ENCODE peak calls at places on chromosomes 5 and 9, in six cellular contexts. B is kidney epithelial cell, X is choroid plexus epithelial cell, E is upper lobe of left lung, C is body of pancreas, T is endodermal cell. P is an unnamed sample.
A peak's percentile ranks its signal among the peaks of the same experiment; 100 is the strongest.

GRCh38 chr9:4137234-4137633 is 162.6 kb downstream of the GLIS3 start:
- DNase-seq in X (peak; percentile 97), B (peak; percentile 95), E (no peak), T (no peak), C (peak; percentile 30), P (no peak)

GRCh38 chr9:130868230-130868629 is 28.4 kb downstream of the QRFP start:
- DNase-seq in T (no peak), X (no peak), E (no peak), B (no peak), C (no peak), P (no peak)

GRCh38 chr9:89154651-89155336 is 23.8 kb downstream of the SHC3 start:
- DNase-seq in B (peak; percentile 79), C (no peak), X (peak; percentile 83), T (no peak), E (no peak), P (no peak)

GRCh38 chr9:114431003-114431402 is 43.2 kb upstream of the AKNA start:
- DNase-seq in E (no peak), T (no peak), C (no peak), B (no peak), X (no peak), P (no peak)

GRCh38 chr9:87687207-87687606 is 38.7 kb upstream of the CTSL start:
- DNase-seq in X (no peak), B (no peak), T (no peak), E (no peak), C (no peak), P (no peak)

GRCh38 chr9:3931996-3932906 is 367.6 kb downstream of the GLIS3 start:
- DNase-seq in E (no peak), B (no peak), X (peak; percentile 40), C (no peak), T (no peak), P (no peak)

GRCh38 chr9:83424831-83425230 is 113.4 kb downstream of the FRMD3 start:
- DNase-seq in X (no peak), E (no peak), C (no peak), T (no peak), B (no peak), P (no peak)

GRCh38 chr5:109876941-109877669 is 187.4 kb downstream of the MAN2A1 start:
- DNase-seq in C (no peak), T (peak; percentile 55), B (no peak), E (no peak), X (peak; percentile 13), P (no peak)

GRCh38 chr5:43428034-43428712 is 16.0 kb upstream of the CCL28 start:
- DNase-seq in B (peak; percentile 72), C (peak; percentile 18), T (no peak), X (peak; percentile 28), E (no peak), P (no peak)

GRCh38 chr5:108858959-108859358 is 111.3 kb downstream of the FER start:
- DNase-seq in B (no peak), X (peak; percentile 48), C (no peak), T (no peak), E (no peak), P (no peak)

GRCh38 chr9:127783111-127783621 is 2.7 kb upstream of the CDK9 start:
- DNase-seq in T (no peak), B (no peak), C (peak; percentile 69), X (no peak), E (peak; percentile 75), P (no peak)

GRCh38 chr9:91930475-91930874 is 19.6 kb downstream of the ROR2 start:
- DNase-seq in T (no peak), C (no peak), X (peak; percentile 54), E (no peak), B (no peak), P (no peak)

GRCh38 chr9:5195450-5195849 is 10.0 kb upstream of the INSL6 start:
- DNase-seq in C (no peak), T (no peak), X (no peak), B (no peak), E (no peak), P (no peak)
- TF ChIP-seq CTCF in C (no peak), T (no peak), X (no peak), B (no peak), E (no peak), P (no peak)

DNA sequence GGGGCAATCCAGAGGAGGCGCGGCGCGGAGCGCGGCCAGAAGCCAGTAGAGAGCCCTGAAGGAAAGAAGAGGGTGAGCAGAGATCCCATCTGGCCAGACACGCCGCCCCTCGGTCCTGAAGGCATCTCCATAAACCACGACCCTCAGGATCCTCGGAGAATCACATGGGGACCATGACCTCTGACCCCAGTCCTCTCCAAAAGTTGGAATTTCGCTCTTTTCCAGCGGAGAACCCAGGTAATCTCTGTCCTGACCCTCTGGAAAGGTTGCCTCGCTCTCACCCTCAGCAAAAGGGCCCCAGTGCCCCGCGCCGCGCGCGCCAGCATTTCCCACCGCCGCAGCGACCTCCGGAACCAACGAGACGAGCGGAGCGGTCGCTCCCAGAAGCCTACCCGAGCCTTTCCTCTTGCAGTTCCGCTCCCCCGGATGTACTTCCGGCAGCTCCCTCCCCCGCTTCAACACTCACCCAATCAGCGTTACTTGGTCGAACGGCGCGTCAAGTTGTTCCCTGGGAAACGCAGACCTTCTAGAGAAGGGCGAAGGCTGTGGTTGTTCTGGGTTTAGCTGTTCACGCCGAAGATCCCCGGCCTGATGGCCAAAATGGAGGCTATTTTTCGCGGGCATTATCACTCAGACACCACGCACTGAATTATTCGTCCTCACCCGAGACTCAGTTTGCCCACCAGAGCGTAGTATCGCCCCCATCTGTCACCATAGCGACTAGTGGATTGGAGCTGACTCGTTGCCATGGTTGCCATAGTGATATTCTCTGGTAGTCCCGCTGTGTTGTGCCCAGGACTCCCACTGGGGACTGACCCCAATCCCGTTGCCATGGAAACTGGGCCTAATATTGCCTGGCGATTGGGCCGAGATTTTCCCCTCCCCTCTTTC is at the start of gene STOML2:
- DNase-seq in C (peak; percentile 97), B (peak; percentile 89), E (peak; percentile 96), T (peak; percentile 97), X (peak; percentile 99), P (peak; percentile 98)
- TF ChIP-seq CTCF in C (no peak), B (no peak), E (no peak), T (no peak), X (peak; percentile 7), P (no peak)

GRCh38 chr5:158288258-158288657 is 429.3 kb upstream of the CLINT1 start:
- DNase-seq in B (no peak), E (no peak), X (peak; percentile 7), T (no peak), C (no peak), P (no peak)
- TF ChIP-seq CTCF in B (no peak), E (no peak), X (no peak), T (no peak), C (no peak), P (no peak)

DNA sequence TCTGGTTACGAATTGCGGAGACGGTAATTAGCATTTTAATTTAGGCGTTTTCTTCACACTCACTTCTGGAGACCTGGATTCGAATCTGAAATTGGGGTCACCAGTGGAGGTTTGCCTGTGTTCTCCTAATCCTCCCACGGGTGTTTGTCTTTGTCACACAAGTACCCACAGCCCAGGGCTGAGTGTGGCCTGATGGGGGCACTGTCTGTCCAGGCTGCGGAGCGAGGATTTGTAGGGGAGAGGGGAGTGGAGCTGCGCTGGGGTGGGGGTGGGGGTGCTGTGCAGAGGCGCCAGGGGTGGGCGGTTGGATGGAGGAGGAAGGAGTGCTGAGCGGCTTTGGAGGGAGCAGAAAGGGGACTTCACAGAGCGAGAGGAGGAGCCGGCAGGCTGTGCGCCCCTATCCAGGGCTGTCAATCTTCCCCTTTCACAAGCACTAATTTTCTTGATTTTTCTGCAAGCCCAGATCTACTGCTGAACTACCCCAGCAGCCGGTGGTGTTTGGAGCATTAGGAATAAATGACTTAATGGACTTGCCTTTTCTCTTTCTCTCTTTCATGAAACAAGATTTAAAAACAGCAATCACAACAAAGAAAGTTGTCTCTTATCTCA is 53.1 kb downstream of the TSPAN17 start:
- DNase-seq in T (peak; percentile 84), B (no peak), E (no peak), X (peak; percentile 22), C (no peak), P (peak; percentile 25)
- TF ChIP-seq CTCF in T (peak; percentile 78), B (peak; percentile 81), E (no peak), X (peak; percentile 59), C (no peak), P (no peak)

GRCh38 chr5:138972836-138973235 is 97.7 kb upstream of the LRRTM2 start:
- DNase-seq in B (no peak), X (no peak), E (no peak), C (peak; percentile 77), T (peak; percentile 73), P (no peak)
- TF ChIP-seq CTCF in B (no peak), X (no peak), E (no peak), C (peak; percentile 36), T (peak; percentile 64), P (no peak)

DNA sequence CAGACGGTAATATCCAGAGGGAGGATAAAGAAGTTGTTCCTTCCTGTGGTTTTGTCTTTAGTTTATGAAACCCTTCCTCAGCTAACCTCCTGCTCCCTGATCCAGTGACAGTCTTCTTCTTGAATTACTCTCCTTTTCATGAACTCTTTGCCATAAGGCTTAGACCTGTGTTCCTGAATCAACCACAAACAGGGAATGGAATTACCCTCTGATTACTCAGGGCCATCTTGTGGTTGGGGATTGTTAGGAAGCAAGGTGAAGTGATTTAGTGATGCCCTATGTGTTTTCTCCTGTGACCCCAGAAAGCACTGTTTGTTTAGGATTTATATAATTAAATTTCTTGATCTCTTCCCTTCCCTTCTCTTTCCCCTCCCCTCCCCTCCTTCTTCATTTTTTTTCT is 409.1 kb downstream of the TAF11L14 start:
- DNase-seq in C (no peak), E (no peak), X (no peak), B (no peak), T (no peak), P (no peak)
- TF ChIP-seq CTCF in C (no peak), E (no peak), X (no peak), B (no peak), T (peak; percentile 50), P (no peak)

DNA sequence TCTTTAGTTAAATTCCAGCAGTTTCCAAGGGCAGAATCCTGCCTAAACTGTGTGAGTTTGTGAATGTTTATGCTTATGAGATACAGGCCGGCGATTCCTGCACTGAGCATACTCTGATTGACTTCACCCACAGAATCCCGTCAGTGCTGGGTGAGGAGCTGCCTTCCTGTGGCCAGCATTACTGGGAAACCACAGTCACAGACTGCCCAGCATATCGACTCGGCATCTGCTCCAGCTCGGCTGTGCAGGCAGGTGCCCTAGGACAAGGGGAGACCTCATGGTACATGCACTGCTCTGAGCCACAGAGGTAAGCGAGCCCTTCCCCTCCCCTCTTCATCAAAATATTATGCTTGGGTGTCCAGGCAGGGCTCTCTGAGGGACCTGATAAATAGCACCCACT is 103.7 kb downstream of the CMYA5 start:
- DNase-seq in X (no peak), T (no peak), E (no peak), C (no peak), B (no peak), P (no peak)
- TF ChIP-seq CTCF in X (no peak), T (no peak), E (no peak), C (no peak), B (no peak), P (no peak)